ENCODE peak calls at places on chromosomes 5 and 9, in five cellular contexts. V is non-pigmented ciliary epithelial cell, K is retina, E is NCI-H1417, B is globus pallidus. W is an unnamed sample.

GRCh38 chr5:139645495-139645871 is 2.7 kb upstream of the CXXC5 start:
- DNase-seq in V (no peak), K (no peak), E (no peak), B (no peak), W (no peak)

GRCh38 chr9:126723807-126724172 is 81.0 kb upstream of the ZBTB43 start:
- DNase-seq in V (no peak), K (peak; percentile 77), E (peak; percentile 71), B (no peak), W (no peak)

GRCh38 chr5:56211298-56211865 is 21.7 kb downstream of the ANKRD55 start:
- DNase-seq in V (peak; percentile 92), K (no peak), E (no peak), B (no peak), W (no peak)

GRCh38 chr9:93467462-93467861 is 14.1 kb upstream of the FAM120AOS start:
- DNase-seq in V (no peak), K (no peak), E (peak; percentile 5), B (no peak), W (no peak)

GRCh38 chr9:76618762-76619161 is 145.5 kb upstream of the PCA3 start:
- DNase-seq in V (no peak), K (no peak), E (no peak), B (no peak), W (no peak)

GRCh38 chr5:91977599-91977998 is 594.5 kb upstream of the ARRDC3 start:
- DNase-seq in V (no peak), K (no peak), E (peak; percentile 35), B (no peak), W (no peak)

GRCh38 chr9:129907196-129907595 is 71.9 kb downstream of the USP20 start:
- DNase-seq in V (no peak), K (no peak), E (no peak), B (no peak), W (no peak)

GRCh38 chr9:135045264-135046155 is 42.0 kb upstream of the OLFM1 start:
- DNase-seq in V (no peak), K (no peak), E (no peak), B (no peak), W (no peak)

GRCh38 chr5:113118298-113118697 is 141.7 kb downstream of the DCP2 start:
- DNase-seq in V (no peak), K (no peak), E (peak; percentile 4), B (no peak), W (no peak)

GRCh38 chr9:94175669-94176068 is 83.4 kb upstream of the ZNF169 start:
- DNase-seq in V (peak; percentile 15), K (no peak), E (no peak), B (no peak), W (no peak)

GRCh38 chr5:136600306-136600705 is 235.0 kb upstream of the TRPC7 start:
- DNase-seq in V (no peak), K (no peak), E (no peak), B (no peak), W (no peak)

GRCh38 chr9:21758540-21758939 is 43.9 kb upstream of the MTAP start:
- DNase-seq in V (no peak), K (no peak), E (no peak), B (no peak), W (no peak)

GRCh38 chr9:109956811-109957440 is 176.9 kb downstream of the PALM2AKAP2 start:
- DNase-seq in V (no peak), K (peak; percentile 15), E (peak; percentile 29), B (no peak), W (no peak)

GRCh38 chr9:112271466-112272098 is 61.8 kb downstream of the PTBP3 start:
- DNase-seq in V (no peak), K (no peak), E (no peak), B (no peak), W (no peak)

GRCh38 chr5:91074615-91075014 is 308.5 kb downstream of the ARRDC3 start:
- DNase-seq in V (peak; percentile 65), K (no peak), E (no peak), B (no peak), W (no peak)

GRCh38 chr9:89444212-89444611 is 53.7 kb downstream of the SEMA4D start:
- DNase-seq in V (no peak), K (peak; percentile 53), E (no peak), B (no peak), W (no peak)

GRCh38 chr9:96048116-96048953 is 172.8 kb downstream of the ERCC6L2 start:
- DNase-seq in V (no peak), K (peak; percentile 87), E (no peak), B (peak; percentile 70), W (no peak)

GRCh38 chr9:132141948-132142594 is 19.8 kb upstream of the NTNG2 start:
- DNase-seq in V (no peak), K (no peak), E (no peak), B (no peak), W (no peak)

GRCh38 chr5:161547573-161548471 is 1.3 kb upstream of the GABRB2 start:
- DNase-seq in V (no peak), K (peak; percentile 79), E (peak; percentile 52), B (no peak), W (no peak)

GRCh38 chr5:33781286-33781685 is 110.5 kb downstream of the ADAMTS12 start:
- DNase-seq in V (peak; percentile 86), K (peak; percentile 8), E (no peak), B (no peak), W (no peak)

GRCh38 chr5:59346514-59346913 is 547.0 kb downstream of the PDE4D start:
- DNase-seq in V (no peak), K (no peak), E (no peak), B (peak; percentile 81), W (no peak)

GRCh38 chr5:31531543-31531887 is 378 bp downstream of the DROSHA start:
- DNase-seq in V (no peak), K (no peak), E (no peak), B (no peak), W (peak; percentile 12)

GRCh38 chr9:127967151-127967809 is 13.5 kb downstream of the EEIG1 start:
- DNase-seq in V (no peak), K (no peak), E (no peak), B (no peak), W (no peak)

GRCh38 chr9:137611623-137612609 is 6.4 kb downstream of the ARRDC1 start:
- DNase-seq in V (no peak), K (no peak), E (peak; percentile 80), B (no peak), W (no peak)

GRCh38 chr5:83767409-83767992 is 46.8 kb upstream of the HAPLN1 start:
- DNase-seq in V (no peak), K (no peak), E (no peak), B (no peak), W (no peak)

GRCh38 chr5:141234109-141234508 is 11.0 kb downstream of the PCDHB14 start:
- DNase-seq in V (no peak), K (no peak), E (no peak), B (no peak), W (no peak)

GRCh38 chr5:113005454-113005853 is 28.9 kb downstream of the DCP2 start:
- DNase-seq in V (no peak), K (no peak), E (no peak), B (no peak), W (no peak)

GRCh38 chr5:179343021-179343781 is 2.1 kb downstream of the ADAMTS2 start:
- DNase-seq in V (no peak), K (peak; percentile 32), E (no peak), B (no peak), W (no peak)

GRCh38 chr9:121992571-121993212 is 100.4 kb downstream of the TTLL11 start:
- DNase-seq in V (no peak), K (peak; percentile 73), E (peak; percentile 49), B (peak; percentile 82), W (peak; percentile 59)

GRCh38 chr5:180669661-180670060 is 20.3 kb upstream of the FLT4 start:
- DNase-seq in V (no peak), K (no peak), E (no peak), B (no peak), W (no peak)

GRCh38 chr5:125564336-125564975 is 818.0 kb upstream of the ZNF608 start:
- DNase-seq in V (no peak), K (no peak), E (no peak), B (no peak), W (no peak)

GRCh38 chr5:143170977-143171376 is 232.5 kb downstream of the NR3C1 start:
- DNase-seq in V (no peak), K (no peak), E (no peak), B (no peak), W (no peak)

GRCh38 chr5:150067405-150067960 is 18.9 kb downstream of the CSF1R start:
- DNase-seq in V (no peak), K (no peak), E (no peak), B (no peak), W (no peak)

GRCh38 chr9:74960548-74960947 is 7.8 kb upstream of the C9orf40 start:
- DNase-seq in V (no peak), K (no peak), E (no peak), B (no peak), W (no peak)

GRCh38 chr5:9056046-9056445 is 489.8 kb downstream of the SEMA5A start:
- DNase-seq in V (no peak), K (no peak), E (no peak), B (no peak), W (no peak)

GRCh38 chr5:133393776-133394476 is 218.4 kb downstream of the FSTL4 start:
- DNase-seq in V (no peak), K (no peak), E (no peak), B (no peak), W (no peak)

GRCh38 chr9:126157826-126158431 is 168.7 kb upstream of the MVB12B start:
- DNase-seq in V (no peak), K (peak; percentile 57), E (no peak), B (no peak), W (no peak)

GRCh38 chr5:77258652-77259051 is 48.2 kb downstream of the PDE8B start:
- DNase-seq in V (no peak), K (no peak), E (no peak), B (no peak), W (no peak)

W was measured in stimulated activated effector memory CD8-positive, alpha-beta T cell treated with anti-CD3 and anti-CD28 coated beads, Interleukin-12 subunit alpha, Interleukin-12 subunit beta, amount 100 ng/mL, for 72 hours.